ENCODE peak calls at places on chromosomes 12 and 14, in five cellular contexts. D is foreskin keratinocyte; B is activated CD8-positive, alpha-beta T cell treated with anti-CD3 and anti-CD28 coated beads, Interleukin-2, amount 10 ng/mL, durations not matched to agents 7 days and 5 days; I is Right ventricle myocardium superior; L is left cardiac atrium. E is an unnamed sample.

GRCh38 chr12:1629338-1630080 is 478 bp downstream of the WNT5B start:
- ATAC-seq in D (peak; percentile 6), B (no peak), I (no peak), L (peak; percentile 6), E (no peak)

GRCh38 chr12:80412343-80412953 is 31.6 kb upstream of the PTPRQ start:
- ATAC-seq in D (peak; percentile 68), B (peak; percentile 49), I (peak; percentile 61), L (peak; percentile 74), E (peak; percentile 65)

GRCh38 chr12:103913100-103913499 is 17.1 kb upstream of the HSP90B1 start:
- ATAC-seq in D (no peak), B (no peak), I (no peak), L (no peak), E (no peak)

GRCh38 chr12:12229556-12230092 is 37.2 kb downstream of the LRP6 start:
- ATAC-seq in D (no peak), B (no peak), I (no peak), L (no peak), E (no peak)

GRCh38 chr12:72102150-72102549 is 163.5 kb downstream of the TPH2 start:
- ATAC-seq in D (no peak), B (no peak), I (no peak), L (no peak), E (no peak)

GRCh38 chr12:122385171-122386041 is 37.1 kb downstream of the CLIP1 start:
- ATAC-seq in D (no peak), B (no peak), I (no peak), L (peak; percentile 21), E (no peak)

GRCh38 chr12:92735131-92735721 is 32.4 kb downstream of the PLEKHG7 start:
- ATAC-seq in D (peak; percentile 32), B (no peak), I (peak; percentile 64), L (peak; percentile 89), E (peak; percentile 22)

GRCh38 chr12:452667-453210 is 7.0 kb upstream of the B4GALNT3 start:
- ATAC-seq in D (no peak), B (no peak), I (no peak), L (peak; percentile 9), E (no peak)

GRCh38 chr12:102429755-102430154 is 50.6 kb downstream of the IGF1 start:
- ATAC-seq in D (no peak), B (no peak), I (peak; percentile 56), L (peak; percentile 17), E (no peak)

GRCh38 chr12:108241961-108242360 is 97.2 kb downstream of the CMKLR1 start:
- ATAC-seq in D (no peak), B (no peak), I (no peak), L (no peak), E (no peak)

GRCh38 chr14:104604461-104605449 is at the start of gene TMEM179:
- ATAC-seq in D (peak; percentile 66), B (peak; percentile 60), I (peak; percentile 90), L (peak; percentile 84), E (peak; percentile 20)

GRCh38 chr12:119682635-119683340 is 14.9 kb downstream of the PRKAB1 start:
- ATAC-seq in D (no peak), B (peak; percentile 36), I (peak; percentile 36), L (peak; percentile 14), E (no peak)

GRCh38 chr12:63302269-63302940 is 151.4 kb upstream of the AVPR1A start:
- ATAC-seq in D (peak; percentile 43), B (no peak), I (no peak), L (no peak), E (no peak)

GRCh38 chr14:96929969-96930368 is 132.8 kb downstream of the VRK1 start:
- ATAC-seq in D (no peak), B (no peak), I (peak; percentile 94), L (peak; percentile 91), E (no peak)

GRCh38 chr12:65460076-65460475 is 181.6 kb downstream of the MSRB3 start:
- ATAC-seq in D (no peak), B (no peak), I (no peak), L (no peak), E (no peak)

GRCh38 chr12:48536602-48537001 is 11.2 kb downstream of the OR8S1 start:
- ATAC-seq in D (no peak), B (no peak), I (no peak), L (no peak), E (no peak)

GRCh38 chr14:52926994-52927393 is 23.9 kb downstream of the FERMT2 start:
- ATAC-seq in D (no peak), B (no peak), I (no peak), L (peak; percentile 74), E (no peak)

GRCh38 chr14:103186894-103187586 is 63.8 kb downstream of the TNFAIP2 start:
- ATAC-seq in D (no peak), B (no peak), I (no peak), L (no peak), E (no peak)

GRCh38 chr12:92762773-92763172 is 60.0 kb downstream of the PLEKHG7 start:
- ATAC-seq in D (peak; percentile 22), B (no peak), I (no peak), L (no peak), E (no peak)

GRCh38 chr14:68495638-68496114 is 297.2 kb downstream of the ZFP36L1 start:
- ATAC-seq in D (no peak), B (no peak), I (no peak), L (no peak), E (peak; percentile 20)

GRCh38 chr12:68631177-68631576 is 20.5 kb downstream of the RAP1B start:
- ATAC-seq in D (no peak), B (no peak), I (no peak), L (no peak), E (no peak)

GRCh38 chr12:15757553-15758255 is 31.5 kb downstream of the EPS8 start:
- ATAC-seq in D (peak; percentile 99), B (no peak), I (peak; percentile 25), L (peak; percentile 73), E (peak; percentile 99)

GRCh38 chr12:82009524-82009923 is 250.4 kb upstream of the PPFIA2 start:
- ATAC-seq in D (no peak), B (no peak), I (no peak), L (no peak), E (no peak)

GRCh38 chr14:33509927-33510535 is 440.8 kb downstream of the EGLN3 start:
- ATAC-seq in D (no peak), B (no peak), I (no peak), L (peak; percentile 85), E (no peak)

GRCh38 chr12:18146375-18146774 is 56.4 kb upstream of the RERGL start:
- ATAC-seq in D (no peak), B (no peak), I (peak; percentile 52), L (no peak), E (peak; percentile 59)

GRCh38 chr14:20413785-20414117 is 450 bp upstream of the TEP1 start:
- ATAC-seq in D (no peak), B (peak; percentile 53), I (peak; percentile 25), L (peak; percentile 29), E (peak; percentile 11)